ENCODE peak calls at places on chromosome 21, in six cellular contexts. One of them, this sample, is unnamed.
A peak's percentile ranks its signal among the peaks of the same experiment; 100 is the strongest.

GRCh38 chr21:25491267-25491666 is 116.0 kb downstream of the MRPL39 start:
- DNase-seq in MM.1S: no peak
- DNase-seq in ovary: no peak
- DNase-seq in SK-N-SH: no peak
- DNase-seq in dorsolateral prefrontal cortex: no peak
- DNase-seq in kidney: no peak
- DNase-seq in this sample: no peak

GRCh38 chr21:19553930-19554615 is 1150.5 kb upstream of the TMPRSS15 start:
- DNase-seq in MM.1S: no peak
- DNase-seq in ovary: no peak
- DNase-seq in SK-N-SH: no peak
- DNase-seq in dorsolateral prefrontal cortex: no peak
- DNase-seq in kidney: no peak
- DNase-seq in this sample: no peak

GRCh38 chr21:46477765-46478164 is 19.1 kb downstream of the DIP2A start:
- DNase-seq in MM.1S: no peak
- DNase-seq in ovary: no peak
- DNase-seq in SK-N-SH: no peak
- DNase-seq in dorsolateral prefrontal cortex: no peak
- DNase-seq in kidney: no peak
- DNase-seq in this sample: no peak

GRCh38 chr21:26351661-26352060 is 181.1 kb upstream of the APP start:
- DNase-seq in MM.1S: no peak
- DNase-seq in ovary: no peak
- DNase-seq in SK-N-SH: no peak
- DNase-seq in dorsolateral prefrontal cortex: no peak
- DNase-seq in kidney: no peak
- DNase-seq in this sample: no peak

GRCh38 chr21:23223882-23224281 is 2225.7 kb downstream of the NCAM2 start:
- DNase-seq in MM.1S: no peak
- DNase-seq in ovary: no peak
- DNase-seq in SK-N-SH: no peak
- DNase-seq in dorsolateral prefrontal cortex: no peak
- DNase-seq in kidney: no peak
- DNase-seq in this sample: no peak

GRCh38 chr21:25801217-25802015 is 66.6 kb downstream of the GABPA start:
- DNase-seq in MM.1S: peak; percentile 91
- DNase-seq in ovary: peak; percentile 63
- DNase-seq in SK-N-SH: peak; percentile 79
- DNase-seq in dorsolateral prefrontal cortex: peak; percentile 34
- DNase-seq in kidney: peak; percentile 86
- DNase-seq in this sample: peak; percentile 90

GRCh38 chr21:46515109-46515508 is 56.4 kb downstream of the DIP2A start:
- DNase-seq in MM.1S: no peak
- DNase-seq in ovary: peak; percentile 47
- DNase-seq in SK-N-SH: no peak
- DNase-seq in dorsolateral prefrontal cortex: peak; percentile 48
- DNase-seq in kidney: no peak
- DNase-seq in this sample: no peak

GRCh38 chr21:27505516-27505915 is 538.6 kb upstream of the ADAMTS5 start:
- DNase-seq in MM.1S: no peak
- DNase-seq in ovary: no peak
- DNase-seq in SK-N-SH: no peak
- DNase-seq in dorsolateral prefrontal cortex: no peak
- DNase-seq in kidney: no peak
- DNase-seq in this sample: no peak

GRCh38 chr21:36676039-36676950 is 22.6 kb upstream of the SIM2 start:
- DNase-seq in MM.1S: no peak
- DNase-seq in ovary: no peak
- DNase-seq in SK-N-SH: no peak
- DNase-seq in dorsolateral prefrontal cortex: no peak
- DNase-seq in kidney: no peak
- DNase-seq in this sample: no peak

GRCh38 chr21:35226960-35227741 is 178.0 kb upstream of the RUNX1 start:
- DNase-seq in MM.1S: peak; percentile 99
- DNase-seq in ovary: no peak
- DNase-seq in SK-N-SH: no peak
- DNase-seq in dorsolateral prefrontal cortex: no peak
- DNase-seq in kidney: no peak
- DNase-seq in this sample: no peak

GRCh38 chr21:40146201-40146890 is 279.1 kb downstream of the PCP4 start:
- DNase-seq in MM.1S: no peak
- DNase-seq in ovary: no peak
- DNase-seq in SK-N-SH: no peak
- DNase-seq in dorsolateral prefrontal cortex: no peak
- DNase-seq in kidney: no peak
- DNase-seq in this sample: no peak

GRCh38 chr21:35469446-35469845 is 420.3 kb upstream of the RUNX1 start:
- DNase-seq in MM.1S: no peak
- DNase-seq in ovary: no peak
- DNase-seq in SK-N-SH: no peak
- DNase-seq in dorsolateral prefrontal cortex: no peak
- DNase-seq in kidney: no peak
- DNase-seq in this sample: no peak

GRCh38 chr21:46117586-46118304 is 19.8 kb downstream of the COL6A2 start:
- DNase-seq in MM.1S: no peak
- DNase-seq in ovary: peak; percentile 14
- DNase-seq in SK-N-SH: peak; percentile 32
- DNase-seq in dorsolateral prefrontal cortex: peak; percentile 1
- DNase-seq in kidney: peak; percentile 64
- DNase-seq in this sample: no peak

GRCh38 chr21:34722684-34723300 is 54.0 kb downstream of the CLIC6 start:
- DNase-seq in MM.1S: no peak
- DNase-seq in ovary: no peak
- DNase-seq in SK-N-SH: peak; percentile 35
- DNase-seq in dorsolateral prefrontal cortex: no peak
- DNase-seq in kidney: peak; percentile 86
- DNase-seq in this sample: peak; percentile 27

GRCh38 chr21:25426580-25426979 is 180.7 kb downstream of the MRPL39 start:
- DNase-seq in MM.1S: no peak
- DNase-seq in ovary: no peak
- DNase-seq in SK-N-SH: no peak
- DNase-seq in dorsolateral prefrontal cortex: no peak
- DNase-seq in kidney: no peak
- DNase-seq in this sample: no peak

GRCh38 chr21:26013964-26014363 is 156.6 kb downstream of the APP start:
- DNase-seq in MM.1S: no peak
- DNase-seq in ovary: no peak
- DNase-seq in SK-N-SH: no peak
- DNase-seq in dorsolateral prefrontal cortex: no peak
- DNase-seq in kidney: no peak
- DNase-seq in this sample: no peak

GRCh38 chr21:25660233-25660632 is 21.2 kb downstream of the JAM2 start:
- DNase-seq in MM.1S: no peak
- DNase-seq in ovary: no peak
- DNase-seq in SK-N-SH: no peak
- DNase-seq in dorsolateral prefrontal cortex: no peak
- DNase-seq in kidney: no peak
- DNase-seq in this sample: no peak

GRCh38 chr21:16376673-16377072 is 646.9 kb downstream of the USP25 start:
- DNase-seq in MM.1S: no peak
- DNase-seq in ovary: no peak
- DNase-seq in SK-N-SH: no peak
- DNase-seq in dorsolateral prefrontal cortex: no peak
- DNase-seq in kidney: no peak
- DNase-seq in this sample: no peak

DNA sequence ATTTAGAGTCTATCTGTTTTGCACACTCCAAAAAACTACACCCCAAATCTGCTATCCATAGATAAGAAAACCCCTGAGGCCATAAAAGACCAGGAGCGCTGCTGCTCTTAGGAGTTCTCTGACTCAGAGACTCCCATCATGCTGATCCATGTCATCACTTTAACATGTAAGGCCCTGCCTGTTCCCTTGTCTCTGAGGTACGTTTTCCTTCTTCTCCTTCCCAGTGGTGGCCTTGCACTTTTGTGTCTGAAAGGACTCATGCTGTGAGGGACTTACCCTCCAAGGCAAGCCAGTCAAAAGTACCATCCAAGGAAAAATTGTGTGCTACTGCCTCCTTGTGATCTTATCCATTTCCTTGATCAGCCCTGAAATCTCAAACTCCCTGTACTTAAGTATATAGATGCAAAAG is 427.4 kb upstream of the NCAM2 start:
- DNase-seq in MM.1S: no peak
- DNase-seq in ovary: no peak
- DNase-seq in SK-N-SH: no peak
- DNase-seq in dorsolateral prefrontal cortex: no peak
- DNase-seq in kidney: no peak
- DNase-seq in this sample: no peak
- TF ChIP-seq CTCF in MM.1S: no peak
- TF ChIP-seq CTCF in ovary: no peak
- TF ChIP-seq CTCF in SK-N-SH: no peak
- TF ChIP-seq CTCF in dorsolateral prefrontal cortex: no peak
- TF ChIP-seq CTCF in kidney: no peak
- TF ChIP-seq CTCF in this sample: no peak

GRCh38 chr21:29832217-29832616 is 107.6 kb downstream of the GRIK1 start:
- DNase-seq in MM.1S: no peak
- DNase-seq in ovary: no peak
- DNase-seq in SK-N-SH: no peak
- DNase-seq in dorsolateral prefrontal cortex: no peak
- DNase-seq in kidney: no peak
- DNase-seq in this sample: no peak
- H3K27ac ChIP-seq in MM.1S: no peak overlapping the region
- H3K27ac ChIP-seq in ovary: no peak overlapping the region
- H3K27ac ChIP-seq in SK-N-SH: no peak overlapping the region
- H3K27ac ChIP-seq in dorsolateral prefrontal cortex: no peak overlapping the region
- H3K27ac ChIP-seq in kidney: no peak overlapping the region
- H3K27ac ChIP-seq in this sample: no peak overlapping the region

GRCh38 chr21:33374080-33374873 is 28.9 kb upstream of the IFNGR2 start:
- DNase-seq in MM.1S: peak; percentile 86
- DNase-seq in ovary: no peak
- DNase-seq in SK-N-SH: peak; percentile 45
- DNase-seq in dorsolateral prefrontal cortex: no peak
- DNase-seq in kidney: no peak
- DNase-seq in this sample: peak; percentile 75

GRCh38 chr21:33372582-33372981 is 30.6 kb upstream of the IFNGR2 start:
- DNase-seq in MM.1S: no peak
- DNase-seq in ovary: no peak
- DNase-seq in SK-N-SH: no peak
- DNase-seq in dorsolateral prefrontal cortex: no peak
- DNase-seq in kidney: no peak
- DNase-seq in this sample: no peak

GRCh38 chr21:33373451-33373850 is 29.8 kb upstream of the IFNGR2 start:
- DNase-seq in MM.1S: no peak
- DNase-seq in ovary: no peak
- DNase-seq in SK-N-SH: no peak
- DNase-seq in dorsolateral prefrontal cortex: no peak
- DNase-seq in kidney: no peak
- DNase-seq in this sample: no peak

GRCh38 chr21:33377221-33377620 is 26.0 kb upstream of the IFNGR2 start:
- DNase-seq in MM.1S: no peak
- DNase-seq in ovary: no peak
- DNase-seq in SK-N-SH: no peak
- DNase-seq in dorsolateral prefrontal cortex: no peak
- DNase-seq in kidney: no peak
- DNase-seq in this sample: no peak

DNA sequence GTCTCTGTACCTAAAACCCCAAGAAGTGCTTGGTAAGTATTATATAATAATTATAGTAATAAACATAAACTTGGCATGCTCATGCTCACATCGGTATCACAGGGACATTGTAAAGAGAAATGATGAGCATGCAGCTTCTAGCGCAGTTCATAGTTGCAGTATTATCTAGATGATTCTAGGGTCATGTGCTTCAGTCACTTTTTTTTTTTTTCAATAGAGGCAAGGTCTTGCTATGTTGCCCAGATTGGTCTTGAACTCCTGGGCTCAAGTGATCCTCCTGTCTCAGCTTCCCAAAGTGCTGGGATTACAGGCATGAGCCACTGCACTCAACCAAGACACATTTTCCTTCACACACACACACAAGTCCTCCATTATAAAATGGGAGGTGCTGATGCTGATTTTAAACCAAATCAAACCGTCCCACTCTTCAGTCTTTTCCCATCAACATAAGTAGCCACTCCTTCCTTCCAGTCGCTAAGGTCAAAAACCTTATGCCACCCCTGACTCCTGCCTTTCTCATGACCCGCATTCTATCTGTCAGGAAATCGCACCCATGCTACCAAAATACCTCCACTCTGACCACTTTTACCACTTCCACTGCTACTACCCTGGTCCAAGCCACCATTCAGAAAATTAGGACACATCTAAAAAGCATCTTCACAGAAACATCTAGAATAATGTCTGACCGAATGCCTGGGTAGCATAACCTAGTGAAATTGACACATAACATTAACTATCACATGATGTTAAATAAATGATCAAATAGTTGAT is 28.2 kb upstream of the IFNGR2 start:
- DNase-seq in MM.1S: no peak
- DNase-seq in ovary: no peak
- DNase-seq in SK-N-SH: no peak
- DNase-seq in dorsolateral prefrontal cortex: no peak
- DNase-seq in kidney: no peak
- DNase-seq in this sample: no peak
- TF ChIP-seq CTCF in MM.1S: no peak
- TF ChIP-seq CTCF in ovary: no peak
- TF ChIP-seq CTCF in SK-N-SH: no peak
- TF ChIP-seq CTCF in dorsolateral prefrontal cortex: no peak
- TF ChIP-seq CTCF in kidney: no peak
- TF ChIP-seq CTCF in this sample: no peak

GRCh38 chr21:32482565-32483292 is 70.2 kb downstream of the EVA1C start:
- DNase-seq in MM.1S: no peak
- DNase-seq in ovary: peak; percentile 10
- DNase-seq in SK-N-SH: no peak
- DNase-seq in dorsolateral prefrontal cortex: no peak
- DNase-seq in kidney: peak; percentile 21
- DNase-seq in this sample: no peak
- H3K27ac ChIP-seq in MM.1S: no peak overlapping the region
- H3K27ac ChIP-seq in ovary: no peak overlapping the region
- H3K27ac ChIP-seq in SK-N-SH: no peak overlapping the region
- H3K27ac ChIP-seq in dorsolateral prefrontal cortex: no peak overlapping the region
- H3K27ac ChIP-seq in kidney: no peak overlapping the region
- H3K27ac ChIP-seq in this sample: no peak overlapping the region

GRCh38 chr21:42358261-42358660 is 7.5 kb upstream of the TFF2 start:
- DNase-seq in MM.1S: no peak
- DNase-seq in ovary: no peak
- DNase-seq in SK-N-SH: no peak
- DNase-seq in dorsolateral prefrontal cortex: no peak
- DNase-seq in kidney: peak; percentile 26
- DNase-seq in this sample: no peak

GRCh38 chr21:42362198-42362597 is 4.1 kb downstream of the TFF1 start:
- DNase-seq in MM.1S: no peak
- DNase-seq in ovary: no peak
- DNase-seq in SK-N-SH: no peak
- DNase-seq in dorsolateral prefrontal cortex: no peak
- DNase-seq in kidney: no peak
- DNase-seq in this sample: no peak

GRCh38 chr21:42358937-42359336 is 7.4 kb downstream of the TFF1 start:
- DNase-seq in MM.1S: peak; percentile 74
- DNase-seq in ovary: no peak
- DNase-seq in SK-N-SH: no peak
- DNase-seq in dorsolateral prefrontal cortex: no peak
- DNase-seq in kidney: peak; percentile 2
- DNase-seq in this sample: no peak

GRCh38 chr21:42361286-42361685 is 5.0 kb downstream of the TFF1 start:
- DNase-seq in MM.1S: no peak
- DNase-seq in ovary: no peak
- DNase-seq in SK-N-SH: no peak
- DNase-seq in dorsolateral prefrontal cortex: no peak
- DNase-seq in kidney: peak; percentile 4
- DNase-seq in this sample: no peak

GRCh38 chr21:42360317-42360716 is 6.0 kb downstream of the TFF1 start:
- DNase-seq in MM.1S: no peak
- DNase-seq in ovary: no peak
- DNase-seq in SK-N-SH: no peak
- DNase-seq in dorsolateral prefrontal cortex: no peak
- DNase-seq in kidney: peak; percentile 15
- DNase-seq in this sample: no peak
- TF ChIP-seq CTCF in MM.1S: peak; percentile 19
- TF ChIP-seq CTCF in ovary: no peak
- TF ChIP-seq CTCF in SK-N-SH: no peak
- TF ChIP-seq CTCF in dorsolateral prefrontal cortex: no peak
- TF ChIP-seq CTCF in kidney: peak; percentile 1
- TF ChIP-seq CTCF in this sample: no peak